ENCODE peak calls at places on chromosomes 6 and 20, in seven cellular contexts. One of them, this sample, is unnamed.
A peak's percentile ranks its signal among the peaks of the same experiment; 100 is the strongest.

GRCh38 chr6:138973481-138974140 is 14.4 kb downstream of the REPS1 start:
- DNase-seq in iPS-NIHi11: no peak
- DNase-seq in stimulated activated CD4-positive, alpha-beta T cell treated with anti-CD3 and anti-CD28 coated beads, TNF-alpha, amount 100 ng/mL, for 4 hours: no peak
- DNase-seq in T follicular helper cell: no peak
- DNase-seq in B cell: no peak
- DNase-seq in colonic mucosa: no peak
- DNase-seq in putamen: no peak
- DNase-seq in this sample: no peak

GRCh38 chr6:148323344-148323743 is 19.3 kb upstream of the SASH1 start:
- DNase-seq in iPS-NIHi11: no peak
- DNase-seq in stimulated activated CD4-positive, alpha-beta T cell treated with anti-CD3 and anti-CD28 coated beads, TNF-alpha, amount 100 ng/mL, for 4 hours: no peak
- DNase-seq in T follicular helper cell: no peak
- DNase-seq in B cell: no peak
- DNase-seq in colonic mucosa: no peak
- DNase-seq in putamen: no peak
- DNase-seq in this sample: no peak

GRCh38 chr6:31739639-31740396 is at the start of gene MSH5:
- DNase-seq in iPS-NIHi11: peak; percentile 97
- DNase-seq in stimulated activated CD4-positive, alpha-beta T cell treated with anti-CD3 and anti-CD28 coated beads, TNF-alpha, amount 100 ng/mL, for 4 hours: peak; percentile 91
- DNase-seq in T follicular helper cell: peak; percentile 89
- DNase-seq in B cell: peak; percentile 95
- DNase-seq in colonic mucosa: peak; percentile 99
- DNase-seq in putamen: peak; percentile 98
- DNase-seq in this sample: peak; percentile 98

GRCh38 chr20:50865591-50865990 is 65.6 kb downstream of the ADNP start:
- DNase-seq in iPS-NIHi11: no peak
- DNase-seq in stimulated activated CD4-positive, alpha-beta T cell treated with anti-CD3 and anti-CD28 coated beads, TNF-alpha, amount 100 ng/mL, for 4 hours: no peak
- DNase-seq in T follicular helper cell: no peak
- DNase-seq in B cell: no peak
- DNase-seq in colonic mucosa: no peak
- DNase-seq in putamen: no peak
- DNase-seq in this sample: no peak

GRCh38 chr6:25918083-25918683 is 12.3 kb downstream of the SLC17A2 start:
- DNase-seq in iPS-NIHi11: no peak
- DNase-seq in stimulated activated CD4-positive, alpha-beta T cell treated with anti-CD3 and anti-CD28 coated beads, TNF-alpha, amount 100 ng/mL, for 4 hours: no peak
- DNase-seq in T follicular helper cell: no peak
- DNase-seq in B cell: no peak
- DNase-seq in colonic mucosa: no peak
- DNase-seq in putamen: no peak
- DNase-seq in this sample: no peak

GRCh38 chr20:62606551-62607201 is 35.6 kb upstream of the SLCO4A1 start:
- DNase-seq in iPS-NIHi11: no peak
- DNase-seq in stimulated activated CD4-positive, alpha-beta T cell treated with anti-CD3 and anti-CD28 coated beads, TNF-alpha, amount 100 ng/mL, for 4 hours: no peak
- DNase-seq in T follicular helper cell: no peak
- DNase-seq in B cell: peak; percentile 65
- DNase-seq in colonic mucosa: no peak
- DNase-seq in putamen: no peak
- DNase-seq in this sample: no peak

GRCh38 chr6:166567107-166567506 is 19.4 kb downstream of the RAMACL start:
- DNase-seq in iPS-NIHi11: no peak
- DNase-seq in stimulated activated CD4-positive, alpha-beta T cell treated with anti-CD3 and anti-CD28 coated beads, TNF-alpha, amount 100 ng/mL, for 4 hours: no peak
- DNase-seq in T follicular helper cell: no peak
- DNase-seq in B cell: no peak
- DNase-seq in colonic mucosa: no peak
- DNase-seq in putamen: no peak
- DNase-seq in this sample: no peak

GRCh38 chr20:59144179-59144830 is 19.3 kb upstream of the ZNF831 start:
- DNase-seq in iPS-NIHi11: no peak
- DNase-seq in stimulated activated CD4-positive, alpha-beta T cell treated with anti-CD3 and anti-CD28 coated beads, TNF-alpha, amount 100 ng/mL, for 4 hours: no peak
- DNase-seq in T follicular helper cell: no peak
- DNase-seq in B cell: no peak
- DNase-seq in colonic mucosa: no peak
- DNase-seq in putamen: no peak
- DNase-seq in this sample: no peak

GRCh38 chr6:81865712-81866111 is 113.2 kb upstream of the TENT5A start:
- DNase-seq in iPS-NIHi11: no peak
- DNase-seq in stimulated activated CD4-positive, alpha-beta T cell treated with anti-CD3 and anti-CD28 coated beads, TNF-alpha, amount 100 ng/mL, for 4 hours: no peak
- DNase-seq in T follicular helper cell: no peak
- DNase-seq in B cell: no peak
- DNase-seq in colonic mucosa: no peak
- DNase-seq in putamen: no peak
- DNase-seq in this sample: no peak

GRCh38 chr20:50856475-50857041 is 61.7 kb downstream of the BCAS4 start:
- DNase-seq in iPS-NIHi11: no peak
- DNase-seq in stimulated activated CD4-positive, alpha-beta T cell treated with anti-CD3 and anti-CD28 coated beads, TNF-alpha, amount 100 ng/mL, for 4 hours: no peak
- DNase-seq in T follicular helper cell: no peak
- DNase-seq in B cell: no peak
- DNase-seq in colonic mucosa: no peak
- DNase-seq in putamen: no peak
- DNase-seq in this sample: no peak

GRCh38 chr6:10528170-10528981 is 7.2 kb downstream of the GCNT2 start:
- DNase-seq in iPS-NIHi11: no peak
- DNase-seq in stimulated activated CD4-positive, alpha-beta T cell treated with anti-CD3 and anti-CD28 coated beads, TNF-alpha, amount 100 ng/mL, for 4 hours: no peak
- DNase-seq in T follicular helper cell: no peak
- DNase-seq in B cell: peak; percentile 51
- DNase-seq in colonic mucosa: peak; percentile 74
- DNase-seq in putamen: no peak
- DNase-seq in this sample: no peak

GRCh38 chr20:22274330-22274729 is 310.0 kb downstream of the FOXA2 start:
- DNase-seq in iPS-NIHi11: no peak
- DNase-seq in stimulated activated CD4-positive, alpha-beta T cell treated with anti-CD3 and anti-CD28 coated beads, TNF-alpha, amount 100 ng/mL, for 4 hours: no peak
- DNase-seq in T follicular helper cell: no peak
- DNase-seq in B cell: no peak
- DNase-seq in colonic mucosa: no peak
- DNase-seq in putamen: no peak
- DNase-seq in this sample: no peak

GRCh38 chr6:123064038-123064437 is 68.0 kb downstream of the CLVS2 start:
- DNase-seq in iPS-NIHi11: no peak
- DNase-seq in stimulated activated CD4-positive, alpha-beta T cell treated with anti-CD3 and anti-CD28 coated beads, TNF-alpha, amount 100 ng/mL, for 4 hours: no peak
- DNase-seq in T follicular helper cell: no peak
- DNase-seq in B cell: no peak
- DNase-seq in colonic mucosa: no peak
- DNase-seq in putamen: no peak
- DNase-seq in this sample: no peak

GRCh38 chr6:143441680-143442359 is 8.7 kb downstream of the ADAT2 start:
- DNase-seq in iPS-NIHi11: no peak
- DNase-seq in stimulated activated CD4-positive, alpha-beta T cell treated with anti-CD3 and anti-CD28 coated beads, TNF-alpha, amount 100 ng/mL, for 4 hours: no peak
- DNase-seq in T follicular helper cell: no peak
- DNase-seq in B cell: no peak
- DNase-seq in colonic mucosa: no peak
- DNase-seq in putamen: no peak
- DNase-seq in this sample: no peak

GRCh38 chr6:25286891-25287290 is 7.7 kb downstream of the CARMIL1 start:
- DNase-seq in iPS-NIHi11: no peak
- DNase-seq in stimulated activated CD4-positive, alpha-beta T cell treated with anti-CD3 and anti-CD28 coated beads, TNF-alpha, amount 100 ng/mL, for 4 hours: no peak
- DNase-seq in T follicular helper cell: no peak
- DNase-seq in B cell: no peak
- DNase-seq in colonic mucosa: no peak
- DNase-seq in putamen: no peak
- DNase-seq in this sample: no peak

GRCh38 chr20:3919352-3919751 is 30.2 kb downstream of the PANK2 start:
- DNase-seq in iPS-NIHi11: no peak
- DNase-seq in stimulated activated CD4-positive, alpha-beta T cell treated with anti-CD3 and anti-CD28 coated beads, TNF-alpha, amount 100 ng/mL, for 4 hours: no peak
- DNase-seq in T follicular helper cell: no peak
- DNase-seq in B cell: no peak
- DNase-seq in colonic mucosa: no peak
- DNase-seq in putamen: no peak
- DNase-seq in this sample: no peak

GRCh38 chr6:53437557-53438202 is 88.9 kb upstream of the ELOVL5 start:
- DNase-seq in iPS-NIHi11: peak; percentile 61
- DNase-seq in stimulated activated CD4-positive, alpha-beta T cell treated with anti-CD3 and anti-CD28 coated beads, TNF-alpha, amount 100 ng/mL, for 4 hours: no peak
- DNase-seq in T follicular helper cell: no peak
- DNase-seq in B cell: peak; percentile 42
- DNase-seq in colonic mucosa: peak; percentile 21
- DNase-seq in putamen: peak; percentile 68
- DNase-seq in this sample: peak; percentile 50

GRCh38 chr6:1436334-1437306 is 47.2 kb downstream of the FOXF2 start:
- DNase-seq in iPS-NIHi11: peak; percentile 85
- DNase-seq in stimulated activated CD4-positive, alpha-beta T cell treated with anti-CD3 and anti-CD28 coated beads, TNF-alpha, amount 100 ng/mL, for 4 hours: peak; percentile 10
- DNase-seq in T follicular helper cell: peak; percentile 15
- DNase-seq in B cell: peak; percentile 68
- DNase-seq in colonic mucosa: peak; percentile 62
- DNase-seq in putamen: peak; percentile 44
- DNase-seq in this sample: peak; percentile 59

GRCh38 chr20:58407966-58408557 is 19.0 kb downstream of the VAPB start:
- DNase-seq in iPS-NIHi11: no peak
- DNase-seq in stimulated activated CD4-positive, alpha-beta T cell treated with anti-CD3 and anti-CD28 coated beads, TNF-alpha, amount 100 ng/mL, for 4 hours: no peak
- DNase-seq in T follicular helper cell: no peak
- DNase-seq in B cell: no peak
- DNase-seq in colonic mucosa: no peak
- DNase-seq in putamen: no peak
- DNase-seq in this sample: no peak

GRCh38 chr6:106637051-106637717 is 7.8 kb downstream of the QRSL1 start:
- DNase-seq in iPS-NIHi11: no peak
- DNase-seq in stimulated activated CD4-positive, alpha-beta T cell treated with anti-CD3 and anti-CD28 coated beads, TNF-alpha, amount 100 ng/mL, for 4 hours: no peak
- DNase-seq in T follicular helper cell: no peak
- DNase-seq in B cell: no peak
- DNase-seq in colonic mucosa: no peak
- DNase-seq in putamen: no peak
- DNase-seq in this sample: no peak

GRCh38 chr20:22728146-22728745 is 143.9 kb upstream of the FOXA2 start:
- DNase-seq in iPS-NIHi11: no peak
- DNase-seq in stimulated activated CD4-positive, alpha-beta T cell treated with anti-CD3 and anti-CD28 coated beads, TNF-alpha, amount 100 ng/mL, for 4 hours: no peak
- DNase-seq in T follicular helper cell: no peak
- DNase-seq in B cell: no peak
- DNase-seq in colonic mucosa: no peak
- DNase-seq in putamen: no peak
- DNase-seq in this sample: no peak

GRCh38 chr20:3238616-3239025 is 369 bp downstream of the SLC4A11 start:
- DNase-seq in iPS-NIHi11: peak; percentile 79
- DNase-seq in stimulated activated CD4-positive, alpha-beta T cell treated with anti-CD3 and anti-CD28 coated beads, TNF-alpha, amount 100 ng/mL, for 4 hours: no peak
- DNase-seq in T follicular helper cell: no peak
- DNase-seq in B cell: peak; percentile 60
- DNase-seq in colonic mucosa: no peak
- DNase-seq in putamen: no peak
- DNase-seq in this sample: peak; percentile 63

GRCh38 chr6:90123796-90124195 is 172.8 kb downstream of the BACH2 start:
- DNase-seq in iPS-NIHi11: no peak
- DNase-seq in stimulated activated CD4-positive, alpha-beta T cell treated with anti-CD3 and anti-CD28 coated beads, TNF-alpha, amount 100 ng/mL, for 4 hours: no peak
- DNase-seq in T follicular helper cell: no peak
- DNase-seq in B cell: no peak
- DNase-seq in colonic mucosa: no peak
- DNase-seq in putamen: no peak
- DNase-seq in this sample: no peak

This sample was measured in ecto neural progenitor cell.